ENCODE peak calls at places on chromosomes 13 and 19, in ten cellular contexts. H, A, M, I, E, Y, K, D, Z and T are unnamed samples.

GRCh38 chr19:43765109-43765876 is 10.5 kb upstream of the SMG9 start:
- DNase-seq in H (no peak), A (no peak), M (peak; percentile 22), I (peak; percentile 64), E (peak; percentile 39), Y (no peak), K (peak; percentile 72), D (peak; percentile 84), Z (peak; percentile 61), T (peak; percentile 7)

GRCh38 chr13:106804996-106805395 is 237.1 kb upstream of the ARGLU1 start:
- DNase-seq in H (no peak), A (no peak), M (no peak), I (no peak), E (no peak), Y (no peak), K (no peak), D (no peak), Z (no peak), T (no peak)

GRCh38 chr13:74243637-74244526 is 109.7 kb upstream of the KLF12 start:
- DNase-seq in H (no peak), A (no peak), M (no peak), I (no peak), E (no peak), Y (no peak), K (no peak), D (no peak), Z (no peak), T (no peak)

GRCh38 chr13:30805603-30806011 is 70.3 kb downstream of the ALOX5AP start:
- DNase-seq in H (no peak), A (no peak), M (no peak), I (no peak), E (no peak), Y (peak; percentile 23), K (no peak), D (no peak), Z (no peak), T (no peak)

GRCh38 chr19:29807178-29807577 is 4.6 kb upstream of the CCNE1 start:
- DNase-seq in H (no peak), A (no peak), M (no peak), I (no peak), E (no peak), Y (no peak), K (no peak), D (no peak), Z (no peak), T (no peak)

GRCh38 chr19:46731007-46731501 is 14.1 kb upstream of the PRKD2 start:
- DNase-seq in H (no peak), A (no peak), M (no peak), I (no peak), E (no peak), Y (no peak), K (no peak), D (no peak), Z (no peak), T (no peak)

GRCh38 chr19:55258476-55258827 is 365 bp downstream of the PPP6R1 start:
- DNase-seq in H (peak; percentile 62), A (peak; percentile 50), M (no peak), I (peak; percentile 40), E (no peak), Y (no peak), K (peak; percentile 43), D (peak; percentile 61), Z (peak; percentile 59), T (no peak)

GRCh38 chr19:29381353-29382203 is 144.2 kb upstream of the VSTM2B start:
- DNase-seq in H (no peak), A (no peak), M (no peak), I (no peak), E (no peak), Y (no peak), K (no peak), D (no peak), Z (no peak), T (no peak)

GRCh38 chr13:98796798-98797197 is 44.3 kb upstream of the SLC15A1 start:
- DNase-seq in H (no peak), A (no peak), M (no peak), I (no peak), E (no peak), Y (no peak), K (no peak), D (no peak), Z (no peak), T (no peak)

GRCh38 chr13:90956036-90956435 is 391.5 kb upstream of the MIR17HG start:
- DNase-seq in H (no peak), A (no peak), M (no peak), I (no peak), E (no peak), Y (no peak), K (no peak), D (no peak), Z (no peak), T (no peak)

GRCh38 chr13:112869202-112870061 is 99.6 kb upstream of the MCF2L start:
- DNase-seq in H (no peak), A (no peak), M (no peak), I (no peak), E (no peak), Y (no peak), K (no peak), D (no peak), Z (no peak), T (no peak)

GRCh38 chr13:21638319-21639282 is 32.3 kb upstream of the FGF9 start:
- DNase-seq in H (no peak), A (peak; percentile 49), M (peak; percentile 35), I (peak; percentile 13), E (no peak), Y (no peak), K (no peak), D (no peak), Z (peak; percentile 38), T (peak; percentile 4)

GRCh38 chr19:15869109-15869555 is 28.7 kb downstream of the CYP4F2 start:
- DNase-seq in H (no peak), A (peak; percentile 29), M (peak; percentile 57), I (peak; percentile 14), E (no peak), Y (no peak), K (no peak), D (peak; percentile 10), Z (peak; percentile 36), T (no peak)

GRCh38 chr13:49749852-49750251 is 42.6 kb downstream of the KPNA3 start:
- DNase-seq in H (no peak), A (no peak), M (no peak), I (no peak), E (no peak), Y (no peak), K (no peak), D (no peak), Z (no peak), T (no peak)

GRCh38 chr13:58933475-58933874 is 1230.3 kb downstream of the DIAPH3 start:
- DNase-seq in H (no peak), A (no peak), M (no peak), I (no peak), E (no peak), Y (no peak), K (no peak), D (no peak), Z (no peak), T (no peak)

GRCh38 chr19:39557791-39558622 is 18.0 kb upstream of the EID2 start:
- DNase-seq in H (no peak), A (no peak), M (no peak), I (no peak), E (no peak), Y (no peak), K (no peak), D (no peak), Z (no peak), T (no peak)

GRCh38 chr19:10760268-10760944 is 42.5 kb downstream of the DNM2 start:
- DNase-seq in H (peak; percentile 56), A (peak; percentile 52), M (peak; percentile 92), I (peak; percentile 52), E (no peak), Y (no peak), K (peak; percentile 45), D (peak; percentile 41), Z (peak; percentile 52), T (peak; percentile 24)

GRCh38 chr13:112674412-112675383 is 15.1 kb upstream of the ATP11A start:
- DNase-seq in H (no peak), A (no peak), M (no peak), I (no peak), E (no peak), Y (no peak), K (no peak), D (no peak), Z (no peak), T (no peak)

GRCh38 chr13:112732679-112733078 is 42.8 kb downstream of the ATP11A start:
- DNase-seq in H (no peak), A (no peak), M (no peak), I (no peak), E (no peak), Y (no peak), K (no peak), D (no peak), Z (no peak), T (no peak)

GRCh38 chr19:17105548-17105947 is 30.0 kb downstream of the MYO9B start:
- DNase-seq in H (no peak), A (no peak), M (no peak), I (no peak), E (no peak), Y (no peak), K (no peak), D (no peak), Z (no peak), T (no peak)

GRCh38 chr13:39263531-39263930 is 225.3 kb downstream of the NHLRC3 start:
- DNase-seq in H (no peak), A (peak; percentile 81), M (no peak), I (no peak), E (no peak), Y (no peak), K (no peak), D (no peak), Z (no peak), T (no peak)

GRCh38 chr19:1584500-1585242 is 8.0 kb downstream of the MBD3 start:
- DNase-seq in H (no peak), A (no peak), M (no peak), I (no peak), E (no peak), Y (no peak), K (no peak), D (no peak), Z (no peak), T (no peak)

GRCh38 chr13:21164631-21165030 is 11.7 kb downstream of the SKA3 start:
- DNase-seq in H (no peak), A (no peak), M (no peak), I (no peak), E (no peak), Y (no peak), K (no peak), D (no peak), Z (no peak), T (no peak)

GRCh38 chr13:41995946-41996345 is 35.0 kb upstream of the VWA8 start:
- DNase-seq in H (peak; percentile 71), A (no peak), M (no peak), I (no peak), E (no peak), Y (no peak), K (no peak), D (peak; percentile 59), Z (peak; percentile 19), T (no peak)

GRCh38 chr19:2113436-2114211 is 16.9 kb downstream of the IZUMO4 start:
- DNase-seq in H (no peak), A (peak; percentile 58), M (peak; percentile 56), I (no peak), E (no peak), Y (no peak), K (no peak), D (no peak), Z (no peak), T (no peak)